ENCODE peak calls at places on chromosome 19, in six cellular contexts. One of them, this sample, is unnamed.

GRCh38 chr19:41478875-41479756 is 36.2 kb downstream of the ERICH4 start:
- DNase-seq in progenitor cell of endocrine pancreas: no peak
- DNase-seq in activated CD8-positive, alpha-beta memory T cell treated with anti-CD3 and anti-CD28 coated beads for 1 hour: no peak
- DNase-seq in GOT3: no peak
- DNase-seq in nephron progenitor cell: no peak
- DNase-seq in activated T-cell treated with anti-CD3 and anti-CD28 coated beads, Interleukin-2, amount 50 U/mL, for 72 hours: no peak
- DNase-seq in this sample: no peak

GRCh38 chr19:57239982-57240310 is 486 bp upstream of the ZNF805 start:
- DNase-seq in nephron progenitor cell: no peak
- DNase-seq in progenitor cell of endocrine pancreas: no peak
- DNase-seq in GOT3: no peak
- DNase-seq in activated CD8-positive, alpha-beta memory T cell treated with anti-CD3 and anti-CD28 coated beads for 1 hour: no peak
- DNase-seq in activated T-cell treated with anti-CD3 and anti-CD28 coated beads, Interleukin-2, amount 50 U/mL, for 72 hours: no peak
- DNase-seq in this sample: no peak

GRCh38 chr19:13172335-13173128 is 22.3 kb downstream of the IER2 start:
- DNase-seq in GOT3: peak; percentile 26
- DNase-seq in activated CD8-positive, alpha-beta memory T cell treated with anti-CD3 and anti-CD28 coated beads for 1 hour: peak; percentile 74
- DNase-seq in progenitor cell of endocrine pancreas: no peak
- DNase-seq in nephron progenitor cell: no peak
- DNase-seq in activated T-cell treated with anti-CD3 and anti-CD28 coated beads, Interleukin-2, amount 50 U/mL, for 72 hours: peak; percentile 90
- DNase-seq in this sample: no peak

GRCh38 chr19:13143135-13143534 is 7.0 kb downstream of the STX10 start:
- DNase-seq in GOT3: no peak
- DNase-seq in progenitor cell of endocrine pancreas: no peak
- DNase-seq in nephron progenitor cell: no peak
- DNase-seq in activated T-cell treated with anti-CD3 and anti-CD28 coated beads, Interleukin-2, amount 50 U/mL, for 72 hours: no peak
- DNase-seq in activated CD8-positive, alpha-beta memory T cell treated with anti-CD3 and anti-CD28 coated beads for 1 hour: no peak
- DNase-seq in this sample: no peak

GRCh38 chr19:38375098-38375493 is 725 bp downstream of the PSMD8 start:
- DNase-seq in nephron progenitor cell: no peak
- DNase-seq in GOT3: no peak
- DNase-seq in activated CD8-positive, alpha-beta memory T cell treated with anti-CD3 and anti-CD28 coated beads for 1 hour: no peak
- DNase-seq in activated T-cell treated with anti-CD3 and anti-CD28 coated beads, Interleukin-2, amount 50 U/mL, for 72 hours: no peak
- DNase-seq in progenitor cell of endocrine pancreas: no peak
- DNase-seq in this sample: no peak

GRCh38 chr19:12034610-12035009 is 869 bp downstream of the ZNF433 start:
- DNase-seq in activated CD8-positive, alpha-beta memory T cell treated with anti-CD3 and anti-CD28 coated beads for 1 hour: no peak
- DNase-seq in GOT3: no peak
- DNase-seq in nephron progenitor cell: no peak
- DNase-seq in activated T-cell treated with anti-CD3 and anti-CD28 coated beads, Interleukin-2, amount 50 U/mL, for 72 hours: no peak
- DNase-seq in progenitor cell of endocrine pancreas: no peak
- DNase-seq in this sample: no peak

GRCh38 chr19:56476093-56476492 is 1.1 kb downstream of the ZNF667 start:
- DNase-seq in GOT3: no peak
- DNase-seq in activated CD8-positive, alpha-beta memory T cell treated with anti-CD3 and anti-CD28 coated beads for 1 hour: no peak
- DNase-seq in progenitor cell of endocrine pancreas: no peak
- DNase-seq in nephron progenitor cell: no peak
- DNase-seq in activated T-cell treated with anti-CD3 and anti-CD28 coated beads, Interleukin-2, amount 50 U/mL, for 72 hours: no peak
- DNase-seq in this sample: no peak

GRCh38 chr19:54352041-54352440 is 12.7 kb downstream of the LAIR1 start:
- DNase-seq in nephron progenitor cell: no peak
- DNase-seq in activated T-cell treated with anti-CD3 and anti-CD28 coated beads, Interleukin-2, amount 50 U/mL, for 72 hours: no peak
- DNase-seq in GOT3: no peak
- DNase-seq in progenitor cell of endocrine pancreas: no peak
- DNase-seq in activated CD8-positive, alpha-beta memory T cell treated with anti-CD3 and anti-CD28 coated beads for 1 hour: no peak
- DNase-seq in this sample: no peak

GRCh38 chr19:14175351-14175792 is 30.6 kb downstream of the ADGRL1 start:
- DNase-seq in activated CD8-positive, alpha-beta memory T cell treated with anti-CD3 and anti-CD28 coated beads for 1 hour: no peak
- DNase-seq in progenitor cell of endocrine pancreas: no peak
- DNase-seq in GOT3: no peak
- DNase-seq in activated T-cell treated with anti-CD3 and anti-CD28 coated beads, Interleukin-2, amount 50 U/mL, for 72 hours: no peak
- DNase-seq in nephron progenitor cell: no peak
- DNase-seq in this sample: no peak

GRCh38 chr19:32563761-32564160 is 17.2 kb upstream of the PDCD5 start:
- DNase-seq in activated T-cell treated with anti-CD3 and anti-CD28 coated beads, Interleukin-2, amount 50 U/mL, for 72 hours: no peak
- DNase-seq in GOT3: no peak
- DNase-seq in progenitor cell of endocrine pancreas: no peak
- DNase-seq in activated CD8-positive, alpha-beta memory T cell treated with anti-CD3 and anti-CD28 coated beads for 1 hour: no peak
- DNase-seq in nephron progenitor cell: no peak
- DNase-seq in this sample: no peak

GRCh38 chr19:4304509-4305252 is at the start of gene FSD1:
- DNase-seq in progenitor cell of endocrine pancreas: peak; percentile 64
- DNase-seq in activated CD8-positive, alpha-beta memory T cell treated with anti-CD3 and anti-CD28 coated beads for 1 hour: no peak
- DNase-seq in GOT3: no peak
- DNase-seq in activated T-cell treated with anti-CD3 and anti-CD28 coated beads, Interleukin-2, amount 50 U/mL, for 72 hours: peak; percentile 87
- DNase-seq in nephron progenitor cell: peak; percentile 90
- DNase-seq in this sample: no peak

GRCh38 chr19:7833225-7834156 is 3.5 kb downstream of the EVI5L start:
- DNase-seq in nephron progenitor cell: no peak
- DNase-seq in GOT3: no peak
- DNase-seq in activated T-cell treated with anti-CD3 and anti-CD28 coated beads, Interleukin-2, amount 50 U/mL, for 72 hours: no peak
- DNase-seq in progenitor cell of endocrine pancreas: no peak
- DNase-seq in activated CD8-positive, alpha-beta memory T cell treated with anti-CD3 and anti-CD28 coated beads for 1 hour: no peak
- DNase-seq in this sample: no peak

GRCh38 chr19:35278578-35279284 is 3.6 kb upstream of the HAMP start:
- DNase-seq in progenitor cell of endocrine pancreas: no peak
- DNase-seq in activated T-cell treated with anti-CD3 and anti-CD28 coated beads, Interleukin-2, amount 50 U/mL, for 72 hours: no peak
- DNase-seq in GOT3: no peak
- DNase-seq in nephron progenitor cell: no peak
- DNase-seq in activated CD8-positive, alpha-beta memory T cell treated with anti-CD3 and anti-CD28 coated beads for 1 hour: no peak
- DNase-seq in this sample: no peak

GRCh38 chr19:5913739-5914357 is at the start of gene CAPS:
- DNase-seq in GOT3: no peak
- DNase-seq in activated T-cell treated with anti-CD3 and anti-CD28 coated beads, Interleukin-2, amount 50 U/mL, for 72 hours: no peak
- DNase-seq in nephron progenitor cell: no peak
- DNase-seq in activated CD8-positive, alpha-beta memory T cell treated with anti-CD3 and anti-CD28 coated beads for 1 hour: no peak
- DNase-seq in progenitor cell of endocrine pancreas: no peak
- DNase-seq in this sample: no peak

GRCh38 chr19:460877-461609 is at the start of gene SHC2:
- DNase-seq in nephron progenitor cell: peak; percentile 67
- DNase-seq in activated CD8-positive, alpha-beta memory T cell treated with anti-CD3 and anti-CD28 coated beads for 1 hour: no peak
- DNase-seq in GOT3: no peak
- DNase-seq in activated T-cell treated with anti-CD3 and anti-CD28 coated beads, Interleukin-2, amount 50 U/mL, for 72 hours: no peak
- DNase-seq in progenitor cell of endocrine pancreas: peak; percentile 53
- DNase-seq in this sample: no peak

GRCh38 chr19:38183227-38183914 is 40.7 kb downstream of the DPF1 start:
- DNase-seq in activated CD8-positive, alpha-beta memory T cell treated with anti-CD3 and anti-CD28 coated beads for 1 hour: no peak
- DNase-seq in GOT3: no peak
- DNase-seq in progenitor cell of endocrine pancreas: no peak
- DNase-seq in nephron progenitor cell: peak; percentile 80
- DNase-seq in activated T-cell treated with anti-CD3 and anti-CD28 coated beads, Interleukin-2, amount 50 U/mL, for 72 hours: no peak
- DNase-seq in this sample: no peak

GRCh38 chr19:47765522-47766358 is 12.8 kb upstream of the SELENOW start:
- DNase-seq in GOT3: peak; percentile 6
- DNase-seq in activated T-cell treated with anti-CD3 and anti-CD28 coated beads, Interleukin-2, amount 50 U/mL, for 72 hours: peak; percentile 41
- DNase-seq in progenitor cell of endocrine pancreas: peak; percentile 66
- DNase-seq in activated CD8-positive, alpha-beta memory T cell treated with anti-CD3 and anti-CD28 coated beads for 1 hour: no peak
- DNase-seq in nephron progenitor cell: peak; percentile 81
- DNase-seq in this sample: no peak

GRCh38 chr19:24074720-24075119 is 12.3 kb upstream of the ZNF254 start:
- DNase-seq in activated CD8-positive, alpha-beta memory T cell treated with anti-CD3 and anti-CD28 coated beads for 1 hour: no peak
- DNase-seq in activated T-cell treated with anti-CD3 and anti-CD28 coated beads, Interleukin-2, amount 50 U/mL, for 72 hours: no peak
- DNase-seq in nephron progenitor cell: no peak
- DNase-seq in progenitor cell of endocrine pancreas: no peak
- DNase-seq in GOT3: no peak
- DNase-seq in this sample: no peak

GRCh38 chr19:37572203-37572602 is 22.4 kb downstream of the ZNF571 start:
- DNase-seq in activated T-cell treated with anti-CD3 and anti-CD28 coated beads, Interleukin-2, amount 50 U/mL, for 72 hours: no peak
- DNase-seq in activated CD8-positive, alpha-beta memory T cell treated with anti-CD3 and anti-CD28 coated beads for 1 hour: no peak
- DNase-seq in nephron progenitor cell: no peak
- DNase-seq in progenitor cell of endocrine pancreas: no peak
- DNase-seq in GOT3: no peak
- DNase-seq in this sample: no peak

GRCh38 chr19:42175335-42175734 is 42.1 kb downstream of the DEDD2 start:
- DNase-seq in nephron progenitor cell: no peak
- DNase-seq in activated T-cell treated with anti-CD3 and anti-CD28 coated beads, Interleukin-2, amount 50 U/mL, for 72 hours: no peak
- DNase-seq in progenitor cell of endocrine pancreas: no peak
- DNase-seq in activated CD8-positive, alpha-beta memory T cell treated with anti-CD3 and anti-CD28 coated beads for 1 hour: no peak
- DNase-seq in GOT3: no peak
- DNase-seq in this sample: no peak

GRCh38 chr19:50831026-50831396 is 2.4 kb downstream of the KLK15 start:
- DNase-seq in nephron progenitor cell: no peak
- DNase-seq in activated CD8-positive, alpha-beta memory T cell treated with anti-CD3 and anti-CD28 coated beads for 1 hour: no peak
- DNase-seq in GOT3: no peak
- DNase-seq in activated T-cell treated with anti-CD3 and anti-CD28 coated beads, Interleukin-2, amount 50 U/mL, for 72 hours: no peak
- DNase-seq in progenitor cell of endocrine pancreas: no peak
- DNase-seq in this sample: no peak

GRCh38 chr19:38869836-38870607 is 8.1 kb downstream of the RINL start:
- DNase-seq in nephron progenitor cell: peak; percentile 81
- DNase-seq in activated T-cell treated with anti-CD3 and anti-CD28 coated beads, Interleukin-2, amount 50 U/mL, for 72 hours: peak; percentile 95
- DNase-seq in progenitor cell of endocrine pancreas: peak; percentile 76
- DNase-seq in GOT3: peak; percentile 47
- DNase-seq in activated CD8-positive, alpha-beta memory T cell treated with anti-CD3 and anti-CD28 coated beads for 1 hour: peak; percentile 72
- DNase-seq in this sample: peak; percentile 37

GRCh38 chr19:38736036-38736412 is 8.2 kb downstream of the CAPN12 start:
- DNase-seq in nephron progenitor cell: peak; percentile 58
- DNase-seq in activated T-cell treated with anti-CD3 and anti-CD28 coated beads, Interleukin-2, amount 50 U/mL, for 72 hours: peak; percentile 76
- DNase-seq in GOT3: no peak
- DNase-seq in activated CD8-positive, alpha-beta memory T cell treated with anti-CD3 and anti-CD28 coated beads for 1 hour: peak; percentile 25
- DNase-seq in progenitor cell of endocrine pancreas: no peak
- DNase-seq in this sample: no peak

GRCh38 chr19:3682286-3682685 is 18.0 kb downstream of the PIP5K1C start:
- DNase-seq in GOT3: no peak
- DNase-seq in nephron progenitor cell: no peak
- DNase-seq in activated CD8-positive, alpha-beta memory T cell treated with anti-CD3 and anti-CD28 coated beads for 1 hour: no peak
- DNase-seq in activated T-cell treated with anti-CD3 and anti-CD28 coated beads, Interleukin-2, amount 50 U/mL, for 72 hours: no peak
- DNase-seq in progenitor cell of endocrine pancreas: no peak
- DNase-seq in this sample: no peak

GRCh38 chr19:18118420-18119242 is 21.1 kb downstream of the MAST3 start:
- DNase-seq in nephron progenitor cell: no peak
- DNase-seq in activated T-cell treated with anti-CD3 and anti-CD28 coated beads, Interleukin-2, amount 50 U/mL, for 72 hours: no peak
- DNase-seq in progenitor cell of endocrine pancreas: no peak
- DNase-seq in activated CD8-positive, alpha-beta memory T cell treated with anti-CD3 and anti-CD28 coated beads for 1 hour: no peak
- DNase-seq in GOT3: no peak
- DNase-seq in this sample: no peak

GRCh38 chr19:43499042-43499441 is 5.5 kb downstream of the PHLDB3 start:
- DNase-seq in progenitor cell of endocrine pancreas: no peak
- DNase-seq in nephron progenitor cell: no peak
- DNase-seq in activated CD8-positive, alpha-beta memory T cell treated with anti-CD3 and anti-CD28 coated beads for 1 hour: no peak
- DNase-seq in GOT3: no peak
- DNase-seq in activated T-cell treated with anti-CD3 and anti-CD28 coated beads, Interleukin-2, amount 50 U/mL, for 72 hours: no peak
- DNase-seq in this sample: no peak

GRCh38 chr19:45667620-45668341 is at the start of gene GIPR:
- DNase-seq in nephron progenitor cell: peak; percentile 77
- DNase-seq in GOT3: no peak
- DNase-seq in activated T-cell treated with anti-CD3 and anti-CD28 coated beads, Interleukin-2, amount 50 U/mL, for 72 hours: peak; percentile 78
- DNase-seq in progenitor cell of endocrine pancreas: peak; percentile 52
- DNase-seq in activated CD8-positive, alpha-beta memory T cell treated with anti-CD3 and anti-CD28 coated beads for 1 hour: no peak
- DNase-seq in this sample: no peak

GRCh38 chr19:51124729-51125128 is at the start of gene SIGLEC9:
- DNase-seq in activated CD8-positive, alpha-beta memory T cell treated with anti-CD3 and anti-CD28 coated beads for 1 hour: no peak
- DNase-seq in progenitor cell of endocrine pancreas: no peak
- DNase-seq in nephron progenitor cell: no peak
- DNase-seq in activated T-cell treated with anti-CD3 and anti-CD28 coated beads, Interleukin-2, amount 50 U/mL, for 72 hours: no peak
- DNase-seq in GOT3: no peak
- DNase-seq in this sample: no peak

GRCh38 chr19:2266183-2266993 is 10.2 kb upstream of the JSRP1 start:
- DNase-seq in nephron progenitor cell: no peak
- DNase-seq in progenitor cell of endocrine pancreas: no peak
- DNase-seq in activated T-cell treated with anti-CD3 and anti-CD28 coated beads, Interleukin-2, amount 50 U/mL, for 72 hours: peak; percentile 52
- DNase-seq in GOT3: no peak
- DNase-seq in activated CD8-positive, alpha-beta memory T cell treated with anti-CD3 and anti-CD28 coated beads for 1 hour: no peak
- DNase-seq in this sample: no peak

GRCh38 chr19:11737964-11738745 is 591 bp downstream of the ZNF823 start:
- DNase-seq in activated CD8-positive, alpha-beta memory T cell treated with anti-CD3 and anti-CD28 coated beads for 1 hour: no peak
- DNase-seq in GOT3: no peak
- DNase-seq in activated T-cell treated with anti-CD3 and anti-CD28 coated beads, Interleukin-2, amount 50 U/mL, for 72 hours: peak; percentile 56
- DNase-seq in nephron progenitor cell: peak; percentile 61
- DNase-seq in progenitor cell of endocrine pancreas: peak; percentile 56
- DNase-seq in this sample: no peak

GRCh38 chr19:35790981-35791813 is 15.8 kb downstream of the ARHGAP33 start:
- DNase-seq in GOT3: no peak
- DNase-seq in activated CD8-positive, alpha-beta memory T cell treated with anti-CD3 and anti-CD28 coated beads for 1 hour: no peak
- DNase-seq in activated T-cell treated with anti-CD3 and anti-CD28 coated beads, Interleukin-2, amount 50 U/mL, for 72 hours: peak; percentile 17
- DNase-seq in progenitor cell of endocrine pancreas: no peak
- DNase-seq in nephron progenitor cell: peak; percentile 30
- DNase-seq in this sample: no peak

GRCh38 chr19:6828698-6829633 is 56.5 kb downstream of the VAV1 start:
- DNase-seq in GOT3: no peak
- DNase-seq in progenitor cell of endocrine pancreas: no peak
- DNase-seq in activated CD8-positive, alpha-beta memory T cell treated with anti-CD3 and anti-CD28 coated beads for 1 hour: no peak
- DNase-seq in activated T-cell treated with anti-CD3 and anti-CD28 coated beads, Interleukin-2, amount 50 U/mL, for 72 hours: peak; percentile 70
- DNase-seq in nephron progenitor cell: no peak
- DNase-seq in this sample: no peak

GRCh38 chr19:1624458-1624857 is 19.2 kb upstream of the UQCR11 start:
- DNase-seq in activated T-cell treated with anti-CD3 and anti-CD28 coated beads, Interleukin-2, amount 50 U/mL, for 72 hours: peak; percentile 49
- DNase-seq in progenitor cell of endocrine pancreas: peak; percentile 42
- DNase-seq in GOT3: no peak
- DNase-seq in nephron progenitor cell: peak; percentile 72
- DNase-seq in activated CD8-positive, alpha-beta memory T cell treated with anti-CD3 and anti-CD28 coated beads for 1 hour: peak; percentile 20
- DNase-seq in this sample: no peak

GRCh38 chr19:52566588-52566987 is 3.5 kb upstream of the ZNF701 start:
- DNase-seq in nephron progenitor cell: no peak
- DNase-seq in activated T-cell treated with anti-CD3 and anti-CD28 coated beads, Interleukin-2, amount 50 U/mL, for 72 hours: no peak
- DNase-seq in GOT3: no peak
- DNase-seq in activated CD8-positive, alpha-beta memory T cell treated with anti-CD3 and anti-CD28 coated beads for 1 hour: no peak
- DNase-seq in progenitor cell of endocrine pancreas: no peak
- DNase-seq in this sample: no peak

GRCh38 chr19:17725422-17726078 is 6.3 kb downstream of the MAP1S start:
- DNase-seq in activated CD8-positive, alpha-beta memory T cell treated with anti-CD3 and anti-CD28 coated beads for 1 hour: no peak
- DNase-seq in nephron progenitor cell: no peak
- DNase-seq in activated T-cell treated with anti-CD3 and anti-CD28 coated beads, Interleukin-2, amount 50 U/mL, for 72 hours: no peak
- DNase-seq in progenitor cell of endocrine pancreas: no peak
- DNase-seq in GOT3: no peak
- DNase-seq in this sample: no peak

GRCh38 chr19:13790354-13790753 is 4.9 kb upstream of the ZSWIM4 start:
- DNase-seq in GOT3: no peak
- DNase-seq in activated CD8-positive, alpha-beta memory T cell treated with anti-CD3 and anti-CD28 coated beads for 1 hour: no peak
- DNase-seq in progenitor cell of endocrine pancreas: no peak
- DNase-seq in activated T-cell treated with anti-CD3 and anti-CD28 coated beads, Interleukin-2, amount 50 U/mL, for 72 hours: no peak
- DNase-seq in nephron progenitor cell: no peak
- DNase-seq in this sample: no peak

GRCh38 chr19:2477141-2477710 is 1.3 kb downstream of the GADD45B start:
- DNase-seq in activated CD8-positive, alpha-beta memory T cell treated with anti-CD3 and anti-CD28 coated beads for 1 hour: no peak
- DNase-seq in progenitor cell of endocrine pancreas: no peak
- DNase-seq in nephron progenitor cell: peak; percentile 46
- DNase-seq in activated T-cell treated with anti-CD3 and anti-CD28 coated beads, Interleukin-2, amount 50 U/mL, for 72 hours: peak; percentile 56
- DNase-seq in GOT3: no peak
- DNase-seq in this sample: no peak

This sample was measured in esophagus squamous epithelium.